ENCODE peak calls at places on chromosome 7, in nine cellular contexts. One of them, this sample, is unnamed. For H3K4me1, the result is how much of the 10 kb centered on the place peaks cover.

GRCh38 chr7:47344171-47344955 is 237.5 kb downstream of the TNS3 start:
- DNase-seq in left ventricle myocardium inferior: no peak
- DNase-seq in cardiac muscle cell: no peak
- DNase-seq in hepatocyte: no peak
- DNase-seq in NT2/D1: no peak
- DNase-seq in neural progenitor cell: no peak
- DNase-seq in tibial nerve: no peak
- DNase-seq in pancreas: peak
- DNase-seq in transverse colon: peak
- DNase-seq in this sample: no peak

GRCh38 chr7:134552105-134552504 is 3.2 kb downstream of the AKR1B15 start:
- DNase-seq in pancreas: no peak
- DNase-seq in hepatocyte: peak
- DNase-seq in tibial nerve: no peak
- DNase-seq in NT2/D1: no peak
- DNase-seq in transverse colon: peak
- DNase-seq in neural progenitor cell: peak
- DNase-seq in cardiac muscle cell: no peak
- DNase-seq in left ventricle myocardium inferior: no peak
- DNase-seq in this sample: no peak

GRCh38 chr7:157634401-157635147 is 297.8 kb downstream of the DNAJB6 start:
- DNase-seq in hepatocyte: no peak
- DNase-seq in NT2/D1: no peak
- DNase-seq in pancreas: no peak
- DNase-seq in left ventricle myocardium inferior: no peak
- DNase-seq in tibial nerve: no peak
- DNase-seq in transverse colon: no peak
- DNase-seq in neural progenitor cell: no peak
- DNase-seq in cardiac muscle cell: no peak
- DNase-seq in this sample: no peak

GRCh38 chr7:106462365-106462859 is 177.6 kb upstream of the NAMPT start:
- DNase-seq in transverse colon: no peak
- DNase-seq in cardiac muscle cell: peak
- DNase-seq in tibial nerve: peak
- DNase-seq in neural progenitor cell: peak
- DNase-seq in pancreas: no peak
- DNase-seq in NT2/D1: no peak
- DNase-seq in hepatocyte: peak
- DNase-seq in left ventricle myocardium inferior: no peak
- DNase-seq in this sample: no peak

GRCh38 chr7:74044366-74045350 is 16.7 kb downstream of the ELN start:
- DNase-seq in tibial nerve: no peak
- DNase-seq in transverse colon: no peak
- DNase-seq in cardiac muscle cell: no peak
- DNase-seq in NT2/D1: no peak
- DNase-seq in left ventricle myocardium inferior: no peak
- DNase-seq in neural progenitor cell: no peak
- DNase-seq in hepatocyte: no peak
- DNase-seq in pancreas: no peak
- DNase-seq in this sample: no peak

GRCh38 chr7:108099650-108100049 is 30.5 kb downstream of the LAMB4 start:
- DNase-seq in transverse colon: no peak
- DNase-seq in NT2/D1: no peak
- DNase-seq in left ventricle myocardium inferior: no peak
- DNase-seq in tibial nerve: no peak
- DNase-seq in hepatocyte: no peak
- DNase-seq in neural progenitor cell: no peak
- DNase-seq in cardiac muscle cell: no peak
- DNase-seq in pancreas: no peak
- DNase-seq in this sample: no peak

GRCh38 chr7:81402227-81402626 is 367.6 kb downstream of the HGF start:
- DNase-seq in cardiac muscle cell: peak
- DNase-seq in NT2/D1: no peak
- DNase-seq in transverse colon: no peak
- DNase-seq in tibial nerve: no peak
- DNase-seq in pancreas: no peak
- DNase-seq in neural progenitor cell: no peak
- DNase-seq in hepatocyte: no peak
- DNase-seq in left ventricle myocardium inferior: no peak
- DNase-seq in this sample: no peak

GRCh38 chr7:10940748-10941358 is 32.8 kb upstream of the PHF14 start:
- DNase-seq in NT2/D1: no peak
- DNase-seq in left ventricle myocardium inferior: no peak
- DNase-seq in cardiac muscle cell: no peak
- DNase-seq in hepatocyte: peak
- DNase-seq in transverse colon: peak
- DNase-seq in pancreas: no peak
- DNase-seq in neural progenitor cell: no peak
- DNase-seq in tibial nerve: no peak
- DNase-seq in this sample: no peak

GRCh38 chr7:51175992-51176388 is 140.6 kb downstream of the COBL start:
- DNase-seq in pancreas: no peak
- DNase-seq in tibial nerve: no peak
- DNase-seq in hepatocyte: no peak
- DNase-seq in neural progenitor cell: no peak
- DNase-seq in NT2/D1: no peak
- DNase-seq in left ventricle myocardium inferior: no peak
- DNase-seq in transverse colon: no peak
- DNase-seq in cardiac muscle cell: no peak
- DNase-seq in this sample: no peak

GRCh38 chr7:88203401-88203800 is 16.4 kb downstream of the SRI start:
- DNase-seq in left ventricle myocardium inferior: no peak
- DNase-seq in NT2/D1: no peak
- DNase-seq in cardiac muscle cell: no peak
- DNase-seq in neural progenitor cell: no peak
- DNase-seq in hepatocyte: no peak
- DNase-seq in transverse colon: no peak
- DNase-seq in pancreas: no peak
- DNase-seq in tibial nerve: no peak
- DNase-seq in this sample: no peak

GRCh38 chr7:101948650-101949049 is 131.2 kb downstream of the CUX1 start:
- DNase-seq in tibial nerve: no peak
- DNase-seq in neural progenitor cell: no peak
- DNase-seq in left ventricle myocardium inferior: no peak
- DNase-seq in cardiac muscle cell: no peak
- DNase-seq in pancreas: no peak
- DNase-seq in transverse colon: no peak
- DNase-seq in NT2/D1: no peak
- DNase-seq in hepatocyte: no peak
- DNase-seq in this sample: no peak
- H3K4me1 ChIP-seq in tibial nerve: under half
- H3K4me1 ChIP-seq in neural progenitor cell: under half
- H3K4me1 ChIP-seq in left ventricle myocardium inferior: half or more
- H3K4me1 ChIP-seq in cardiac muscle cell: half or more
- H3K4me1 ChIP-seq in pancreas: under half
- H3K4me1 ChIP-seq in transverse colon: under half
- H3K4me1 ChIP-seq in NT2/D1: under half
- H3K4me1 ChIP-seq in hepatocyte: under half
- H3K4me1 ChIP-seq in this sample: under half

DNA sequence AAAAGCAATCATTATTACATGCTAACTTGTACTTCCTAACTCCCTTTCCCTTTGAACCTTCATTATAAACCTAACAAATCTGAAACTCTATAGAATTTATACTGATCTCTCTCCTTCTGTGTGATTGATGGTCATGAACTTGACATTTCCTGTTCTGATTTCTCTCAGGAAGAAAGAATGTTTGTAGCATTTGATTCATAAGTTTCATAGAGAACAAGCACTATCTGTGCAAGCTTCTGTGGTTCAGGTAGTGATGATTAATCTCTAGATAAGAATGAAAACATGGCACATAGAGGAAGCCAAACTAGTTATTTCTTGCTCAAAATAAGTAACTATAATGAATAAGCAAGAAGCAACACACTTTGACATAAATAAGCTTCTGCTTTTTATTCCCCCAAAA is 34.2 kb downstream of the TFPI2 start:
- DNase-seq in neural progenitor cell: no peak
- DNase-seq in left ventricle myocardium inferior: no peak
- DNase-seq in pancreas: no peak
- DNase-seq in tibial nerve: no peak
- DNase-seq in transverse colon: no peak
- DNase-seq in cardiac muscle cell: no peak
- DNase-seq in NT2/D1: no peak
- DNase-seq in hepatocyte: no peak
- DNase-seq in this sample: no peak
- H3K4me1 ChIP-seq in neural progenitor cell: under half
- H3K4me1 ChIP-seq in left ventricle myocardium inferior: under half
- H3K4me1 ChIP-seq in pancreas: under half
- H3K4me1 ChIP-seq in tibial nerve: under half
- H3K4me1 ChIP-seq in transverse colon: under half
- H3K4me1 ChIP-seq in cardiac muscle cell: under half
- H3K4me1 ChIP-seq in NT2/D1: under half
- H3K4me1 ChIP-seq in hepatocyte: under half
- H3K4me1 ChIP-seq in this sample: under half

GRCh38 chr7:141526115-141526514 is 25.1 kb upstream of the AGK start:
- DNase-seq in transverse colon: no peak
- DNase-seq in cardiac muscle cell: no peak
- DNase-seq in left ventricle myocardium inferior: no peak
- DNase-seq in NT2/D1: no peak
- DNase-seq in neural progenitor cell: no peak
- DNase-seq in hepatocyte: no peak
- DNase-seq in pancreas: no peak
- DNase-seq in tibial nerve: no peak
- DNase-seq in this sample: no peak
- H3K4me1 ChIP-seq in transverse colon: under half
- H3K4me1 ChIP-seq in cardiac muscle cell: under half
- H3K4me1 ChIP-seq in left ventricle myocardium inferior: under half
- H3K4me1 ChIP-seq in NT2/D1: under half
- H3K4me1 ChIP-seq in neural progenitor cell: under half
- H3K4me1 ChIP-seq in hepatocyte: under half
- H3K4me1 ChIP-seq in pancreas: under half
- H3K4me1 ChIP-seq in tibial nerve: under half
- H3K4me1 ChIP-seq in this sample: under half

GRCh38 chr7:1569440-1569832 is 396 bp downstream of the PSMG3 start:
- DNase-seq in left ventricle myocardium inferior: no peak
- DNase-seq in transverse colon: no peak
- DNase-seq in tibial nerve: no peak
- DNase-seq in hepatocyte: no peak
- DNase-seq in cardiac muscle cell: no peak
- DNase-seq in neural progenitor cell: no peak
- DNase-seq in NT2/D1: no peak
- DNase-seq in pancreas: no peak
- DNase-seq in this sample: no peak
- H3K4me1 ChIP-seq in left ventricle myocardium inferior: under half
- H3K4me1 ChIP-seq in transverse colon: under half
- H3K4me1 ChIP-seq in tibial nerve: half or more
- H3K4me1 ChIP-seq in hepatocyte: under half
- H3K4me1 ChIP-seq in cardiac muscle cell: under half
- H3K4me1 ChIP-seq in neural progenitor cell: under half
- H3K4me1 ChIP-seq in NT2/D1: under half
- H3K4me1 ChIP-seq in pancreas: under half
- H3K4me1 ChIP-seq in this sample: under half

GRCh38 chr7:365593-365992 is 75.6 kb downstream of the FOXL3 start:
- DNase-seq in tibial nerve: no peak
- DNase-seq in pancreas: peak
- DNase-seq in NT2/D1: no peak
- DNase-seq in transverse colon: no peak
- DNase-seq in hepatocyte: no peak
- DNase-seq in cardiac muscle cell: no peak
- DNase-seq in neural progenitor cell: no peak
- DNase-seq in left ventricle myocardium inferior: peak
- DNase-seq in this sample: no peak
- H3K4me1 ChIP-seq in tibial nerve: under half
- H3K4me1 ChIP-seq in pancreas: under half
- H3K4me1 ChIP-seq in NT2/D1: under half
- H3K4me1 ChIP-seq in transverse colon: under half
- H3K4me1 ChIP-seq in hepatocyte: under half
- H3K4me1 ChIP-seq in cardiac muscle cell: under half
- H3K4me1 ChIP-seq in neural progenitor cell: under half
- H3K4me1 ChIP-seq in left ventricle myocardium inferior: under half
- H3K4me1 ChIP-seq in this sample: under half

GRCh38 chr7:30900803-30901362 is 10.8 kb upstream of the AQP1 start:
- DNase-seq in tibial nerve: no peak
- DNase-seq in cardiac muscle cell: no peak
- DNase-seq in neural progenitor cell: no peak
- DNase-seq in transverse colon: no peak
- DNase-seq in left ventricle myocardium inferior: no peak
- DNase-seq in pancreas: no peak
- DNase-seq in hepatocyte: no peak
- DNase-seq in NT2/D1: no peak
- DNase-seq in this sample: no peak

GRCh38 chr7:30899066-30899465 is 12.6 kb upstream of the AQP1 start:
- DNase-seq in tibial nerve: no peak
- DNase-seq in left ventricle myocardium inferior: no peak
- DNase-seq in NT2/D1: no peak
- DNase-seq in transverse colon: no peak
- DNase-seq in neural progenitor cell: no peak
- DNase-seq in cardiac muscle cell: no peak
- DNase-seq in pancreas: no peak
- DNase-seq in hepatocyte: no peak
- DNase-seq in this sample: no peak

GRCh38 chr7:30900053-30900452 is 11.6 kb upstream of the AQP1 start:
- DNase-seq in transverse colon: no peak
- DNase-seq in cardiac muscle cell: no peak
- DNase-seq in neural progenitor cell: no peak
- DNase-seq in left ventricle myocardium inferior: no peak
- DNase-seq in tibial nerve: no peak
- DNase-seq in NT2/D1: no peak
- DNase-seq in hepatocyte: no peak
- DNase-seq in pancreas: no peak
- DNase-seq in this sample: no peak

GRCh38 chr7:30898411-30898810 is 13.2 kb upstream of the AQP1 start:
- DNase-seq in tibial nerve: no peak
- DNase-seq in pancreas: no peak
- DNase-seq in transverse colon: no peak
- DNase-seq in hepatocyte: no peak
- DNase-seq in NT2/D1: no peak
- DNase-seq in neural progenitor cell: no peak
- DNase-seq in left ventricle myocardium inferior: no peak
- DNase-seq in cardiac muscle cell: no peak
- DNase-seq in this sample: no peak

DNA sequence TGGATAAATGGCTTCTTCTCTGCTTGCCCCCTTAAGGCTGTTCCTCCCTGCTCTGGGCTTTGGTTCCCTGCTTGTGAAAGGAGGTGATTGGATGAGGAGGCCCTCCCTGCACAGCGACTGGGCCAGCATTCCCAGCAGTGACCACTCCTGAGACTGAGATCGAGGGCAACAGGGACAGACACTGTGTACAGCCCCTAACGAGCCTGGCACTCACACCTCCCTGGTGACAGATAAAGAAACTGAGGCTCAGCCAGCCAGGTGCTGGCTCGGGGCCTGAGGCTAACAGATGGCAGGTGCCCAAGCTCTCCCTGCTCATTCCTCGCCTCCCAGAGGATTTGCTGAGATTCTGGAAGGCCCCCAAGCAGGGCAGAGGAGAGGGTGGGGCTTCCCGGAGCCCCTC is 12.0 kb upstream of the AQP1 start:
- DNase-seq in neural progenitor cell: no peak
- DNase-seq in cardiac muscle cell: peak
- DNase-seq in pancreas: no peak
- DNase-seq in left ventricle myocardium inferior: no peak
- DNase-seq in tibial nerve: no peak
- DNase-seq in hepatocyte: no peak
- DNase-seq in transverse colon: no peak
- DNase-seq in NT2/D1: no peak
- DNase-seq in this sample: no peak
- H3K4me1 ChIP-seq in neural progenitor cell: under half
- H3K4me1 ChIP-seq in cardiac muscle cell: under half
- H3K4me1 ChIP-seq in pancreas: half or more
- H3K4me1 ChIP-seq in left ventricle myocardium inferior: half or more
- H3K4me1 ChIP-seq in tibial nerve: half or more
- H3K4me1 ChIP-seq in hepatocyte: under half
- H3K4me1 ChIP-seq in transverse colon: under half
- H3K4me1 ChIP-seq in NT2/D1: under half
- H3K4me1 ChIP-seq in this sample: half or more

This sample was measured in lung.